ENCODE peak calls at places on chromosomes 3 and 15, in seven cellular contexts. U, O, D, L, K, R and F are unnamed samples.

GRCh38 chr3:69368129-69368741 is 17.7 kb downstream of the FRMD4B start:
- DNase-seq in L (no peak), D (no peak), R (no peak), U (no peak), O (peak), K (no peak), F (peak)

GRCh38 chr15:39283531-39283930 is 297.3 kb upstream of the THBS1 start:
- DNase-seq in L (no peak), U (no peak), O (no peak), R (no peak), D (no peak), K (no peak), F (peak)

GRCh38 chr3:8962226-8962861 is 928 bp downstream of the RAD18 start:
- DNase-seq in R (no peak), U (no peak), O (peak), D (no peak), L (no peak), K (no peak), F (peak)

GRCh38 chr3:126992216-126992615 is 9.3 kb downstream of the PLXNA1 start:
- DNase-seq in D (no peak), K (no peak), R (no peak), O (no peak), L (no peak), U (no peak), F (no peak)

GRCh38 chr3:66195347-66195783 is 25.4 kb upstream of the SLC25A26 start:
- DNase-seq in K (peak), O (no peak), R (no peak), D (peak), L (peak), U (peak), F (peak)

GRCh38 chr15:69015591-69015990 is 1.1 kb downstream of the NOX5 start:
- DNase-seq in D (no peak), K (no peak), R (no peak), U (no peak), L (no peak), O (no peak), F (no peak)

GRCh38 chr3:182713743-182714517 is 79.4 kb upstream of the ATP11B start:
- DNase-seq in L (no peak), R (peak), O (peak), K (peak), D (no peak), U (no peak), F (peak)

GRCh38 chr15:57861039-57861638 is 154.6 kb downstream of the POLR2M start:
- DNase-seq in O (peak), D (peak), R (peak), U (no peak), K (peak), L (no peak), F (peak)

GRCh38 chr3:72375237-72376154 is 472.7 kb downstream of the SHQ1 start:
- DNase-seq in U (no peak), L (no peak), R (no peak), O (no peak), D (no peak), K (no peak), F (no peak)

GRCh38 chr3:184368804-184369183 is 7.3 kb downstream of the POLR2H start:
- DNase-seq in O (no peak), D (no peak), L (no peak), R (no peak), U (no peak), K (peak), F (peak)

GRCh38 chr3:142596726-142597088 is 514 bp downstream of the PLS1 start:
- DNase-seq in D (no peak), R (no peak), K (no peak), U (no peak), L (no peak), O (no peak), F (peak)

GRCh38 chr3:57557088-57557537 is 1.0 kb downstream of the PDE12 start:
- DNase-seq in K (peak), U (peak), R (no peak), D (peak), L (peak), O (peak), F (peak)

GRCh38 chr3:108239082-108239481 is 16.9 kb upstream of the IFT57 start:
- DNase-seq in K (no peak), D (no peak), R (no peak), L (no peak), O (no peak), U (no peak), F (no peak)

GRCh38 chr3:69251078-69251805 is 128.8 kb upstream of the LMOD3 start:
- DNase-seq in R (no peak), L (no peak), O (no peak), K (no peak), D (no peak), U (no peak), F (no peak)

GRCh38 chr3:49028298-49028672 is 913 bp downstream of the IMPDH2 start:
- DNase-seq in R (no peak), L (no peak), K (no peak), O (no peak), U (no peak), D (no peak), F (no peak)

GRCh38 chr3:50542177-50543034 is 25.1 kb downstream of the C3orf18 start:
- DNase-seq in D (peak), L (peak), K (peak), O (peak), R (no peak), U (peak), F (peak)

GRCh38 chr3:197833930-197834715 is 43.1 kb downstream of the LRCH3 start:
- DNase-seq in R (no peak), O (no peak), U (no peak), D (no peak), L (no peak), K (no peak), F (no peak)

GRCh38 chr15:60656491-60657284 is 177.7 kb upstream of the ICE2 start:
- DNase-seq in L (no peak), R (no peak), U (no peak), D (no peak), K (no peak), O (no peak), F (peak)

GRCh38 chr3:1962531-1963090 is 136.1 kb upstream of the CNTN4 start:
- DNase-seq in K (no peak), O (no peak), R (peak), L (no peak), U (no peak), D (no peak), F (no peak)

GRCh38 chr3:58824285-58824684 is 157.7 kb upstream of the FAM3D start:
- DNase-seq in L (peak), D (peak), U (peak), O (peak), K (peak), R (no peak), F (peak)

GRCh38 chr3:57893668-57894067 is 114.6 kb upstream of the FLNB start:
- DNase-seq in O (no peak), R (no peak), U (no peak), L (no peak), K (peak), D (no peak), F (no peak)

GRCh38 chr3:128348805-128349531 is 117.7 kb downstream of the DNAJB8 start:
- DNase-seq in U (no peak), K (no peak), R (no peak), O (peak), D (no peak), L (peak), F (peak)

GRCh38 chr3:15440891-15441290 is 13.5 kb downstream of the EAF1 start:
- DNase-seq in R (no peak), O (no peak), D (no peak), L (no peak), U (no peak), K (peak), F (peak)

GRCh38 chr15:90191795-90192494 is 9.2 kb upstream of the SEMA4B start:
- DNase-seq in K (no peak), L (peak), D (peak), U (no peak), R (peak), O (peak), F (no peak)

GRCh38 chr3:151926956-151927355 is 53.5 kb downstream of the SUCNR1 start:
- DNase-seq in U (no peak), R (no peak), K (peak), L (no peak), D (no peak), O (no peak), F (peak)

GRCh38 chr3:13714251-13714916 is 165.5 kb downstream of the FBLN2 start:
- DNase-seq in U (no peak), K (no peak), R (no peak), L (peak), D (no peak), O (no peak), F (no peak)

GRCh38 chr3:174957581-174958001 is 98.5 kb downstream of the NAALADL2 start:
- DNase-seq in K (no peak), U (no peak), D (no peak), R (no peak), O (no peak), L (no peak), F (peak)

GRCh38 chr3:184338538-184338945 is 1.1 kb downstream of the FAM131A start:
- DNase-seq in U (peak), L (no peak), R (peak), D (no peak), O (no peak), K (peak), F (peak)

GRCh38 chr3:54357307-54357706 is 235.0 kb downstream of the CACNA2D3 start:
- DNase-seq in R (no peak), U (no peak), O (no peak), L (no peak), K (no peak), D (no peak), F (peak)

GRCh38 chr3:136070953-136071949 is 105.7 kb downstream of the PPP2R3A start:
- DNase-seq in D (no peak), R (no peak), K (peak), O (peak), L (no peak), U (no peak), F (peak)

GRCh38 chr3:73759290-73759689 is 134.5 kb upstream of the PDZRN3 start:
- DNase-seq in O (no peak), R (no peak), K (no peak), U (no peak), D (no peak), L (no peak), F (no peak)

GRCh38 chr15:50993598-50993997 is 85.1 kb downstream of the AP4E1 start:
- DNase-seq in D (no peak), K (no peak), L (no peak), U (no peak), O (no peak), R (no peak), F (peak)

GRCh38 chr3:182216311-182216970 is 504.7 kb downstream of the SOX2 start:
- DNase-seq in U (no peak), L (no peak), O (no peak), R (no peak), D (no peak), K (no peak), F (no peak)

GRCh38 chr15:84819791-84820190 is 2.6 kb downstream of the ALPK3 start:
- DNase-seq in D (no peak), K (no peak), R (no peak), L (no peak), O (no peak), U (no peak), F (no peak)

GRCh38 chr15:55959744-55960143 is 33.7 kb downstream of the NEDD4 start:
- DNase-seq in K (no peak), L (no peak), R (no peak), U (no peak), D (no peak), O (no peak), F (no peak)

GRCh38 chr15:67178569-67179210 is 75.8 kb downstream of the AAGAB start:
- DNase-seq in R (no peak), U (no peak), D (no peak), K (peak), L (peak), O (no peak), F (peak)

GRCh38 chr15:57655087-57655486 is 51.4 kb upstream of the POLR2M start:
- DNase-seq in R (no peak), U (no peak), K (no peak), O (no peak), L (no peak), D (no peak), F (no peak)

GRCh38 chr15:92645051-92645631 is 10.4 kb downstream of the FAM174B start:
- DNase-seq in K (no peak), U (no peak), R (peak), O (no peak), L (no peak), D (no peak), F (no peak)

GRCh38 chr3:153768559-153769469 is 352.4 kb upstream of the ARHGEF26 start:
- DNase-seq in D (peak), L (peak), K (peak), U (no peak), R (peak), O (peak), F (peak)